ENCODE peak calls at places on chromosomes 5 and 9, in five cellular contexts. V is CD4-positive, alpha-beta T cell; Q is transverse colon; U is ovary; Z is right lobe of liver. A is an unnamed sample. For H3K9me3, the result is how much of the 10 kb centered on the place peaks cover.

GRCh38 chr9:137085918-137086530 is 761 bp upstream of the MAN1B1 start:
- DNase-seq in V (no peak), Q (peak), U (peak), Z (peak), A (peak)

GRCh38 chr5:153623906-153624765 is 133.7 kb downstream of the GRIA1 start:
- DNase-seq in V (no peak), Q (no peak), U (no peak), Z (no peak), A (no peak)

GRCh38 chr5:10987881-10988504 is 227.0 kb upstream of the DAP start:
- DNase-seq in V (peak), Q (peak), U (peak), Z (peak), A (peak)

GRCh38 chr5:83967417-83967816 is 246.8 kb upstream of the HAPLN1 start:
- DNase-seq in V (no peak), Q (no peak), U (no peak), Z (no peak), A (no peak)

GRCh38 chr5:75616961-75617660 is 5.9 kb downstream of the ANKDD1B start:
- DNase-seq in V (no peak), Q (peak), U (no peak), Z (no peak), A (no peak)

GRCh38 chr5:100520348-100520747 is 14.8 kb upstream of the FAM174A start:
- DNase-seq in V (no peak), Q (no peak), U (no peak), Z (no peak), A (no peak)

GRCh38 chr9:21160178-21160577 is 6.3 kb downstream of the IFNA21 start:
- DNase-seq in V (no peak), Q (no peak), U (no peak), Z (no peak), A (peak)

GRCh38 chr9:132260846-132261245 is 93.9 kb downstream of the SETX start:
- DNase-seq in V (no peak), Q (no peak), U (no peak), Z (no peak), A (no peak)

GRCh38 chr5:66810151-66810550 is 214.0 kb downstream of the MAST4 start:
- DNase-seq in V (no peak), Q (no peak), U (no peak), Z (no peak), A (no peak)

GRCh38 chr9:129383415-129384088 is 205.5 kb upstream of the IER5L start:
- DNase-seq in V (peak), Q (peak), U (peak), Z (peak), A (peak)

GRCh38 chr9:75061169-75061568 is 26.8 kb downstream of the NMRK1 start:
- DNase-seq in V (no peak), Q (no peak), U (no peak), Z (no peak), A (no peak)

DNA sequence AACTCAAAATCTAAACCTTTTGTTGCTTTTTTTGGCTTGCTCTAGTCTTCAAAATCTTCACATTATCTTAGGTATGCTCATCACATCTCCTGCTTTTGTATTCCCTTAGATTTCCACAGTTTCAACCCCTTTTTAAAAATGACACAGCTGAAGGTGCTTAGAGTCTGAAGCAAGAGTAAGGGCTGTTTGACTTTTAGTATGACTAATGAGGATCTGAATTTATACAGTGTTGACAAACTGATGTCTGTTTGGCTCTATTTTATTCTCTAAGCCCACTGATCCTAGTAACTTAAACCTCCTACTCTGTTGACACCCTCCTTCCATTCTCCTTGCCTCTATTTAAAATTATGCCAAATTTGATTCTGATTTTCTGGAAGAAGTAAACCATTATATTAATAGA is 200.1 kb downstream of the MCTP1 start:
- DNase-seq in V (no peak), Q (no peak), U (no peak), Z (no peak), A (no peak)
- H3K9me3 ChIP-seq in V (under half), Q (under half), U (under half), Z (under half), A (under half)

DNA sequence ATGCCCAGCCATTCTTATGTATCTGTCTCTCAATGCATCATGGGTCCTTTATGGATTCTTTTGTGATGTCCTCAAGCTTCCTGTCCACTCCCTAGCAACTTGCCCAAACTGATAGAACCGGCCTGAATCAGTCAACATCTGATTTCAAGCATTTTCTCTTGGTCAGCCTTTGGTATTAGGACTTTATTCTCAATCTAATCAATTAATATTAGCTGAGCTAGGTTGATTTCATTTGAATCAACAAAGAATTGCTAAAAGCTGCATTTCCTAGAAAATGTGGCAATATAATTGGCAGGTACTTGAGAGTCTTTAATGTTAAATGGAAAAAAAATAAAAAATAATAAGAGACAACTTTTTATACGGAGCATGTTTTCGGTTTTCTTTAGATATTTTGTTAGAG is 121.8 kb downstream of the GHR start:
- DNase-seq in V (no peak), Q (no peak), U (no peak), Z (no peak), A (no peak)
- H3K9me3 ChIP-seq in V (under half), Q (under half), U (under half), Z (under half), A (under half)

DNA sequence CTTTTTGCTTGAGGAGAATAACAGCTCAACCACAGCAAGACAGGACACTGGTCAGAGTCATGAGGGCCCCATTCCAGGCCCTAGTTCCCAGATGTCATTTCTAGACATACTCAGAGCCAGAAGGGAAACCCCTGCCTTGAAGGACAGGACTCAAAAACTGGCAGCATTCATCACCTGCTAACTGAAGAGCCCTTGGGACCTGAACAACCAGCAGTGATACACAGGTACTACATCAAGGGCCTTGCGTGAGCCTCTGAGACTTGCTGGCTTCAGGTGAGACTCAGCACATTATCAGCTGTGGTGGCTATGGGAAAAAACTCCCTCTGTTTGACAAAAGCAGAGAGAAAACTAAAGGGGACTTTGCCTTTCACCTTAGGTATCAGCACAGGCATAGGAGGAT is 22.6 kb downstream of the TMEM267 start:
- DNase-seq in V (no peak), Q (no peak), U (no peak), Z (no peak), A (no peak)
- H3K9me3 ChIP-seq in V (under half), Q (under half), U (under half), Z (under half), A (under half)

DNA sequence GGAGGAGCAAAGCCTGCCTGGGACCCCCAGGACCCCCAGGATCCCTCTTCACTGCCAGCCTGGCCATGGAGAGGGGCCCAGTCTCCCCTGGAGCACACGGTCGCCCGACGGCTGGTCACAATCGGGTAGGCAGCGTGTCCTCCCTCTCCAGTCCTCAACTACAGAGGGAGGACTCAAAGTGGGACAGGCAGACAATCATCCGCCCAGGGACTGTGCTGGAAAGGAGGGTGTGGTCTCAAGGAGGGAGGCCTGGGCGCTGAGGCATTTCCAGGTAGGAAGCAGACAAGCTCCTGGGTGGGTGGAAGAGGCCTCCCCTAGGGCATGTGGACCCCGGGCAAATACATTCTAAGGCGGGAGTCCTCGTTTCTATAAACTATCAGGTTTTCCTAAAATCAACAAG is 93.2 kb upstream of the ADAMTS2 start:
- DNase-seq in V (no peak), Q (no peak), U (no peak), Z (no peak), A (no peak)
- H3K9me3 ChIP-seq in V (under half), Q (under half), U (under half), Z (under half), A (under half)

GRCh38 chr9:94207781-94208180 is 51.3 kb upstream of the ZNF169 start:
- DNase-seq in V (no peak), Q (no peak), U (no peak), Z (no peak), A (no peak)

GRCh38 chr9:94198414-94198813 is 60.7 kb upstream of the ZNF169 start:
- DNase-seq in V (no peak), Q (no peak), U (no peak), Z (no peak), A (no peak)

GRCh38 chr9:94199776-94200175 is 59.3 kb upstream of the ZNF169 start:
- DNase-seq in V (no peak), Q (no peak), U (no peak), Z (no peak), A (no peak)

GRCh38 chr9:94204174-94204573 is 54.9 kb upstream of the ZNF169 start:
- DNase-seq in V (no peak), Q (no peak), U (no peak), Z (no peak), A (no peak)
- H3K9me3 ChIP-seq in V (under half), Q (under half), U (under half), Z (under half), A (under half)

DNA sequence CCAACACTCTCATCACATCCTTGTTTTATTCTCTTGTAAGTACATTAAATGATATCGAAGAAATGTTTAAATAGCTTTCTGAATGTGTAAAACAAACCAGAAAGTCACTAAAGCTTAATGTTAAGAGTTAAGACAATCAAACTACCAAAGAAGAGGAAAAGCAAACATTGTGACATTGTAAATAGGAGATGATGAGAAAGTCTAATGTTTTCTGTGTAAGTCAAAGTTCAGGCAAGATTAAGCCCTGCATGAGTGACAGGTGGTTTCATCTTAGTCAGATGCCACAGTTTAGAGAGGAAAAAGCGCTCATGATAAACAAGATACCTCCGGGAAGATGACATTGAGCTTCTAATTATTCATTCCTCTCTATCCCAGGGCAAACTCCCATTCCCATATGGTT is 50.9 kb upstream of the PHYKPL start:
- DNase-seq in V (no peak), Q (no peak), U (no peak), Z (no peak), A (no peak)
- H3K9me3 ChIP-seq in V (under half), Q (under half), U (under half), Z (under half), A (under half)

GRCh38 chr5:2704806-2705645 is 46.5 kb downstream of the IRX2 start:
- DNase-seq in V (no peak), Q (no peak), U (no peak), Z (no peak), A (no peak)

GRCh38 chr5:2703615-2704014 is 47.9 kb downstream of the IRX2 start:
- DNase-seq in V (no peak), Q (no peak), U (no peak), Z (no peak), A (no peak)

GRCh38 chr5:2708132-2708531 is 43.3 kb downstream of the IRX2 start:
- DNase-seq in V (no peak), Q (no peak), U (no peak), Z (no peak), A (no peak)

GRCh38 chr5:2704111-2704510 is 47.4 kb downstream of the IRX2 start:
- DNase-seq in V (no peak), Q (no peak), U (no peak), Z (no peak), A (no peak)

GRCh38 chr5:2705861-2706260 is 45.6 kb downstream of the IRX2 start:
- DNase-seq in V (no peak), Q (no peak), U (no peak), Z (no peak), A (no peak)
- H3K9me3 ChIP-seq in V (under half), Q (under half), U (under half), Z (under half), A (under half)

GRCh38 chr5:61440596-61440995 is 108.5 kb downstream of the ZSWIM6 start:
- DNase-seq in V (no peak), Q (no peak), U (no peak), Z (no peak), A (no peak)
- H3K9me3 ChIP-seq in V (under half), Q (under half), U (under half), Z (under half), A (under half)

A was measured in Peyer's patch.